ENCODE peak calls at places on chromosomes 5 and 9, in four cellular contexts. I, X, S and K are unnamed samples.

GRCh38 chr5:143828710-143829109 is 16.7 kb downstream of the HMHB1 start:
- DNase-seq in I (no peak), X (no peak), S (no peak), K (no peak)

GRCh38 chr9:4581861-4582565 is 80.1 kb upstream of the PLPP6 start:
- DNase-seq in I (no peak), X (no peak), S (no peak), K (no peak)

GRCh38 chr9:74975538-74975937 is 22.8 kb upstream of the C9orf40 start:
- DNase-seq in I (no peak), X (no peak), S (no peak), K (no peak)

GRCh38 chr5:109759304-109759703 is 69.6 kb downstream of the MAN2A1 start:
- DNase-seq in I (no peak), X (no peak), S (no peak), K (no peak)

GRCh38 chr5:25892251-25892650 is 1146.1 kb downstream of the CDH9 start:
- DNase-seq in I (no peak), X (no peak), S (no peak), K (no peak)

GRCh38 chr5:15703901-15704300 is 203.9 kb downstream of the FBXL7 start:
- DNase-seq in I (no peak), X (no peak), S (peak), K (no peak)

GRCh38 chr5:80114856-80115255 is 79.7 kb downstream of the THBS4 start:
- DNase-seq in I (no peak), X (no peak), S (no peak), K (no peak)

GRCh38 chr5:178281321-178281720 is 48.7 kb upstream of the PHYKPL start:
- DNase-seq in I (no peak), X (no peak), S (no peak), K (no peak)

GRCh38 chr5:61686491-61687257 is 354.6 kb downstream of the ZSWIM6 start:
- DNase-seq in I (no peak), X (no peak), S (no peak), K (no peak)

GRCh38 chr9:5326893-5327548 is 12.7 kb downstream of the RLN1 start:
- DNase-seq in I (no peak), X (no peak), S (peak), K (no peak)

GRCh38 chr5:145811834-145812625 is 23.1 kb downstream of the PRELID2 start:
- DNase-seq in I (no peak), X (no peak), S (no peak), K (no peak)

GRCh38 chr9:128921881-128922763 is 1.3 kb downstream of the PHYHD1 start:
- DNase-seq in I (no peak), X (no peak), S (peak), K (no peak)

GRCh38 chr9:18544456-18544855 is 70.5 kb downstream of the ADAMTSL1 start:
- DNase-seq in I (no peak), X (no peak), S (no peak), K (no peak)

GRCh38 chr9:98046161-98046543 is 10.4 kb upstream of the NANS start:
- DNase-seq in I (no peak), X (no peak), S (no peak), K (no peak)

GRCh38 chr5:114055318-114055788 is 306.5 kb upstream of the KCNN2 start:
- DNase-seq in I (no peak), X (no peak), S (peak), K (no peak)

GRCh38 chr9:127854169-127854833 is at the start of gene ENG:
- DNase-seq in I (no peak), X (no peak), S (peak), K (peak)

GRCh38 chr5:88741964-88742363 is 141.0 kb downstream of the MEF2C start:
- DNase-seq in I (no peak), X (no peak), S (no peak), K (no peak)

GRCh38 chr5:14374100-14374499 is 207.5 kb upstream of the OTULINL start:
- DNase-seq in I (no peak), X (no peak), S (no peak), K (no peak)

GRCh38 chr5:96633820-96634219 is 28.4 kb upstream of the CAST start:
- DNase-seq in I (no peak), X (no peak), S (no peak), K (no peak)

GRCh38 chr9:13410566-13411031 is 131.1 kb upstream of the MPDZ start:
- DNase-seq in I (no peak), X (no peak), S (no peak), K (no peak)

GRCh38 chr5:25414746-25415145 is 770.0 kb upstream of the CDH10 start:
- DNase-seq in I (no peak), X (no peak), S (no peak), K (no peak)

GRCh38 chr9:134776080-134776796 is 104.4 kb upstream of the FCN2 start:
- DNase-seq in I (no peak), X (peak), S (no peak), K (no peak)

GRCh38 chr9:105242062-105242461 is 2.4 kb upstream of the SLC44A1 start:
- DNase-seq in I (no peak), X (no peak), S (no peak), K (no peak)

GRCh38 chr5:64532212-64532611 is 26.4 kb downstream of the RGS7BP start:
- DNase-seq in I (no peak), X (no peak), S (no peak), K (no peak)

GRCh38 chr5:131214828-131215227 is 44.1 kb downstream of the LYRM7 start:
- DNase-seq in I (no peak), X (no peak), S (no peak), K (no peak)

GRCh38 chr5:123125172-123125508 is 36.1 kb downstream of the PRDM6 start:
- DNase-seq in I (no peak), X (no peak), S (no peak), K (no peak)

GRCh38 chr5:157575096-157575872 is at the start of gene ADAM19:
- DNase-seq in I (no peak), X (no peak), S (no peak), K (peak)

GRCh38 chr5:150386024-150386855 is 26.5 kb downstream of the CD74 start:
- DNase-seq in I (no peak), X (no peak), S (no peak), K (no peak)

GRCh38 chr9:4984571-4985375 is at the start of gene JAK2:
- DNase-seq in I (peak), X (peak), S (peak), K (peak)

GRCh38 chr9:35114113-35114847 is 1.4 kb downstream of the ATOSB start:
- DNase-seq in I (no peak), X (peak), S (peak), K (peak)

GRCh38 chr9:130445268-130445983 is 665 bp downstream of the ASS1 start:
- DNase-seq in I (no peak), X (no peak), S (peak), K (peak)

GRCh38 chr9:130443456-130443801 is 1.3 kb upstream of the ASS1 start:
- DNase-seq in I (no peak), X (no peak), S (no peak), K (no peak)

GRCh38 chr9:130444565-130445221 is at the start of gene ASS1:
- DNase-seq in I (no peak), X (no peak), S (peak), K (peak)

GRCh38 chr9:130442746-130443455 is 1.9 kb upstream of the ASS1 start:
- DNase-seq in I (no peak), X (no peak), S (no peak), K (no peak)

DNA sequence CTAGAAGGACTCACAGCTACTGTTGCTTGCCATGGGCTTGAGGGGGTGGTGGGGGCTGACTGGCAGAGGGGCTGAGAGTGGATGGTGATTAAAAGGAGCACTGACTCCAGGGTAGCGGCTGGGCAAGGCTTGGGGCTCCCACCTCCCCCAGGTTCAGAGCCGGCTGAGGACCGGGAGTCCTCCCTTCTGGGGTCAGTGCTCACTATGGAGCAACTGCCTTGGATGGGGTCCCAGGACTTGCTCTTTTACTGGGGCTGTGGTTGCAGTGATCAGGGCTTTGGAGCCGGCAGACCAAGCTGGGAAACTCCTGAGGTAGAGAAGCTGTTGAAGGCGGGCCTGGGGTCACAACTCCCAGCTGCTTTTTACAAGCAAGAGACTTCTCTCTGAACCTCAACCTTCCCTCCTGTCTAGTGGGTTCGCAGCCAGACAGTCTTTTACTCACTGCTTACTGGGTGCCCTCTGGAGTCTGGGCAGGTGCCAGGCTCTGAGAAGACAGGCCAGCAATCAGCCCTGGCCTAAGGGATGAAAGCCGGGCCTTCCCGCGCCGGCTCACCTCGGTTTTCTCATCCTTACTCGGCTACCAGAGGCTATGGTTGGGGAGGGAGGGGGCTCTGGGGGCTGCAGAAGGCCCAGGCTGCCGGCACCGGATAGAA is 795 bp upstream of the ASS1 start:
- DNase-seq in I (no peak), X (no peak), S (no peak), K (no peak)
- H3K4me3 ChIP-seq in I (no peak), X (no peak), S (peak), K (peak)

DNA sequence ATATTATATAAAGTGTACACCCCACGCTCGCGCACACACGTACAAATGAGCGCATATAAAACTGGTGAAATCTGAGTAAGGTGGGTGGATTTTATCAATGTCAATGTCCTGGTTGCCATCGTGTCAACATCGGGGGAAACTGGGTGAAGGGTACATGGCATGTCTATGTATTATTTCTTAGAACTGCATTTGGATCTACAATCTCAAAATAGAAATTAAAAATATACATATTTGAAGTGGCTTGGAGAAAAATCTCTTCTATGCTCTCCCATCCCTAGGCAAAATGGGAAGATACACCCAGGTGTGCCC is 763 bp upstream of the WHRN start:
- DNase-seq in I (no peak), X (no peak), S (no peak), K (no peak)
- H3K4me3 ChIP-seq in I (peak), X (peak), S (peak), K (peak)

GRCh38 chr9:36137392-36138004 is 965 bp downstream of the GLIPR2 start:
- DNase-seq in I (no peak), X (no peak), S (peak), K (no peak)
- H3K4me3 ChIP-seq in I (peak), X (peak), S (peak), K (peak)

GRCh38 chr5:42520957-42521356 is 97.7 kb downstream of the GHR start:
- DNase-seq in I (no peak), X (no peak), S (no peak), K (no peak)
- H3K4me3 ChIP-seq in I (no peak), X (no peak), S (no peak), K (no peak)

DNA sequence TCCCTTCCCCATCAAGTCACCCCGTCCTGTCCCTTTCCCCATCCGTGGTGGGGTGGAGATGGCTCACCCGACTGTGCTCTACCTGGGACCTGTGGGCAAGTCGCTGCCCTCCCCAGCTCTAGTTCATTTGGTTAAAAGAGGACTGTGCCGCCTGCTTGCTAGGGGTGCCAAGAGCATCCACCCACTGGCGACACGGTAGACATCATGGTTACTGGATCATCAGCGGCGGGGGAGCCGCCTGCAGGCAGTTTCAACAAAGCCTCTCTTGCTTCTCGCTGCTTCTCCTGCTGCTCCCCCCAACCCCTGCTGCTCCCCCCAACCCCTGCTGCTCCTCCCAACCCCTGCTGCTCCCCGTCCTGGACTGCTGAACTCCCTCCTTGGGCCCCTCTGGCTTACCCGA is 21.9 kb upstream of the SCGB3A1 start:
- DNase-seq in I (no peak), X (no peak), S (no peak), K (no peak)
- H3K4me3 ChIP-seq in I (no peak), X (no peak), S (no peak), K (no peak)

GRCh38 chr9:124860582-124861341 is 995 bp downstream of the RPL35 start:
- DNase-seq in I (no peak), X (no peak), S (no peak), K (no peak)
- H3K4me3 ChIP-seq in I (peak), X (peak), S (peak), K (peak)